ENCODE peak calls at places on chromosomes 6 and 20, in four cellular contexts. B is colonic mucosa; T is naive thymus-derived CD4-positive, alpha-beta T cell; O is tibial nerve. P is an unnamed sample.

GRCh38 chr20:574297-574942 is 30.8 kb upstream of the CSNK2A1 start:
- DNase-seq in B (no peak), T (no peak), O (no peak), P (no peak)

GRCh38 chr6:156862711-156863110 is 85.5 kb downstream of the ARID1B start:
- DNase-seq in B (no peak), T (no peak), O (no peak), P (no peak)

GRCh38 chr20:62027116-62027515 is 38.6 kb downstream of the TAF4 start:
- DNase-seq in B (no peak), T (no peak), O (no peak), P (no peak)

GRCh38 chr20:14986026-14986655 is 648.7 kb upstream of the FLRT3 start:
- DNase-seq in B (peak; percentile 90), T (no peak), O (no peak), P (no peak)

GRCh38 chr6:137926207-137926731 is 59.2 kb downstream of the TNFAIP3 start:
- DNase-seq in B (no peak), T (no peak), O (no peak), P (no peak)

GRCh38 chr6:105382918-105383317 is 20.0 kb downstream of the PREP start:
- DNase-seq in B (no peak), T (no peak), O (no peak), P (no peak)

GRCh38 chr6:72938104-72938503 is 287.2 kb downstream of the KHDC1L start:
- DNase-seq in B (no peak), T (no peak), O (no peak), P (no peak)

GRCh38 chr6:35080821-35081425 is 60.2 kb downstream of the TCP11 start:
- DNase-seq in B (no peak), T (no peak), O (no peak), P (no peak)

GRCh38 chr6:132812756-132813172 is 1.6 kb upstream of the RPS12 start:
- DNase-seq in B (no peak), T (no peak), O (no peak), P (no peak)

GRCh38 chr6:30820196-30820595 is 64.1 kb upstream of the DDR1 start:
- DNase-seq in B (peak; percentile 79), T (no peak), O (no peak), P (no peak)

DNA sequence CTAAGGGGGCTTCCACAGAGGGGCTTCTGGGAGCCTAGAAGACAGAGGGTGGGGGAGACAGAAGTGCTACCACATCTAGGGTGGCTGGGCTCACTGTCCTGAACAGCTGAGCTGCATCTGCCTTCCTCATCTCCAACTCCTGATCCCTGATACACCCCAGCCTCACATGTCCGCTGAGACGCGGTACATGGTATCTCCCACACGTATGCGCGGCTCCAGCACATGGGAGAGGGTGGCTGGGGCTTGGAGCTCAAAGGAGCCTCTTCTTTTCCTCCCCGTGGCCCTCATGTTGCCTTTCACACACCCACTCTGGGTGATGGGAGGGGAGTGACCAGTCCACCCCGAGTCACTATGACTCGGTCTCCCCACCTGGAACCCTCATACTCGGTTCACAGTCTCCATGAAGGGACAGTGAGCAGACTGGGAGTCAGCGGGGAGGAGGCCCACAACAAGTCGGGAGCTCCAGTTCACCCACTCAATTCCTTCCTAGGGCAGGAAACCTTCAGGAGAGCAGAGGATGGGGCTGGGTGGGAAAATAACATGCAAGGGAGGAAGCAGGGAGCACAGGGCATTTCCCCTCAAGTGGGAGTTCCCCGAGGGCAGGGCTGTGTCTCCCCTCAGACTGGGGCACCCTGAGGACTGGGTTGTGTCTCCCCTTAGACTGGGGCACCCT is 61.7 kb downstream of the MRPL14 start:
- DNase-seq in B (no peak), T (no peak), O (no peak), P (no peak)
- H3K4me1 ChIP-seq in B (no peaks in the 10 kb centered on the region), T (no peaks in the 10 kb centered on the region), O (peaks cover 47% of the 10 kb centered on the region), P (peaks cover 5% of the 10 kb centered on the region)

GRCh38 chr6:159683722-159684304 is 9.2 kb downstream of the SOD2 start:
- DNase-seq in B (no peak), T (no peak), O (no peak), P (no peak)
- H3K4me1 ChIP-seq in B (peaks cover 3% of the 10 kb centered on the region), T (no peaks in the 10 kb centered on the region), O (peaks cover 70% of the 10 kb centered on the region), P (no peaks in the 10 kb centered on the region)

GRCh38 chr20:17875981-17876385 is 92.6 kb downstream of the SNX5 start:
- DNase-seq in B (no peak), T (no peak), O (no peak), P (no peak)
- H3K4me1 ChIP-seq in B (peaks cover 24% of the 10 kb centered on the region), T (no peaks in the 10 kb centered on the region), O (peaks cover 32% of the 10 kb centered on the region), P (peaks cover 6% of the 10 kb centered on the region)

GRCh38 chr6:169723200-169723909 is 945 bp downstream of the PHF10 start:
- DNase-seq in B (peak; percentile 72), T (peak; percentile 86), O (peak; percentile 47), P (no peak)
- H3K4me1 ChIP-seq in B (no peaks in the 10 kb centered on the region), T (peaks cover 26% of the 10 kb centered on the region), O (peaks cover 50% of the 10 kb centered on the region), P (no peaks in the 10 kb centered on the region)

DNA sequence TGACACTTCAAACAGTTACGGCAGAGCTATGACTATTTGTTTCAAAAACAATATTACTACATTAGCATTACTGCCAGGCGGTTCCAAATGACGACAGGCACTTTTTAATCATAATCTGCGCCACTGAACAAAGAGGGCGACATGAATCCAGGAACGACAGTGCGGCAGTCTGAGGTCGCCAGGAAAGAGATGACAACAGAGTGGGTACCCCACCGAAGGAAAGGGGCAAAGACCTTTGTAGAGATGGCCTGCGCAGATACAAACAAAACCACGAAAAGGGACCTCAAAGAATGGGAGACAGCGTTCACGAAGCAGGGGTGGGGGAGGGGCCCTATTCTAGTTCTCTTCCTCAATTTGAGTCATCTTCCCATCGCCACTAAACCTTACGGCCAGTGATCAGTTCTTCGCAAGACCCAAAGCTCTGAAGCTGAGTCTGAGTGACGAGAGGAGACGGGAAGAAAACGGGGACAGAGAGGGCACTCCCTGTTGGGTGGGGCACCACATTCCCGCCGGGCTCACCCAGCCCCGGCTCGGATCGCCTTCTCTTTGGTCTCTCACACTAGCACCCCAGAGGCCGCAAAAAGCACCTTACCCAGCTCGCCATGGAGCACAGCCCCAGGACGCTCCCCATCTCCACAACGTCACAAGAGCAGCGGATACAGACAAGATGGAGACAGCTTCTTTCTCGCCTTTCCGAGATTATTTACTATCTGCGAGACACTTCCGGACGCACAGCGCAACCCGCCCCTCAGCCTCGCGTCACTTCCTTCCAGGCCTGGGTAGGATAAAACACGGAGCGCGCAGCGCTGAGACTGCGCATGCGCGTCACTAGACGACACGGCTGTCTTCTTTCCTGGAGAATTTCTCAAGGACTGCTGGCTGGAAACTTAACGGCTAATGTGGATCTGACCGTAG is at the start of gene SERINC1:
- DNase-seq in B (peak; percentile 96), T (peak; percentile 96), O (peak; percentile 90), P (peak; percentile 57)
- H3K4me1 ChIP-seq in B (no peaks in the 10 kb centered on the region), T (peaks cover 34% of the 10 kb centered on the region), O (peaks cover 48% of the 10 kb centered on the region), P (no peaks in the 10 kb centered on the region)

GRCh38 chr6:16511723-16512584 is 249.3 kb downstream of the ATXN1 start:
- DNase-seq in B (no peak), T (peak; percentile 44), O (no peak), P (no peak)

GRCh38 chr6:16510245-16510644 is 251.0 kb downstream of the ATXN1 start:
- DNase-seq in B (no peak), T (no peak), O (no peak), P (no peak)

GRCh38 chr6:16511048-16511660 is 250.1 kb downstream of the ATXN1 start:
- DNase-seq in B (no peak), T (no peak), O (no peak), P (no peak)

GRCh38 chr6:16505711-16506362 is 255.4 kb downstream of the ATXN1 start:
- DNase-seq in B (no peak), T (no peak), O (no peak), P (no peak)

GRCh38 chr6:16508959-16509358 is 252.3 kb downstream of the ATXN1 start:
- DNase-seq in B (no peak), T (no peak), O (no peak), P (no peak)
- H3K4me1 ChIP-seq in B (peaks cover 3% of the 10 kb centered on the region), T (peaks cover 30% of the 10 kb centered on the region), O (peaks cover 56% of the 10 kb centered on the region), P (peaks cover 2% of the 10 kb centered on the region)

GRCh38 chr6:16756660-16757270 is 4.5 kb downstream of the ATXN1 start:
- DNase-seq in B (no peak), T (no peak), O (no peak), P (no peak)
- H3K4me1 ChIP-seq in B (peaks cover 32% of the 10 kb centered on the region), T (peaks cover 13% of the 10 kb centered on the region), O (peaks cover 45% of the 10 kb centered on the region), P (peaks cover 1% of the 10 kb centered on the region)

DNA sequence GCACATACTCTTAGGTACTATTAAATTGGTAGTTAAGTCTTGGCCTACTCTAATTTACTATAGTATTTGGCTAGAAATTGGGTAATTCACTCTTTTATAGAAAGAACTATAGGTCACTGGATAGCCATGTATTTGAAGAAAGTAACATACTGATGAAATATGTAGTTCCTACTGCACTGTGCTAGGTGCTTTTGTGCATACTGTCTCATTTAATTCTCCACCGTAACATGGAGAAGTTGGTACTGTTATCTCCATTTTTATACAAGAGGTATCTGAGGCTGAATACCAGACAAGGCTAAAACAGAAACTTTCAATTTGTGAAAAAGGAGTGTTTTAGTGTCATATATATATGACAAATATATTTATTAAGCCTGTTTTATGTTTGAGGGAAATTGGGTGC is 29.8 kb downstream of the AFDN start:
- DNase-seq in B (no peak), T (no peak), O (no peak), P (no peak)
- H3K4me1 ChIP-seq in B (no peaks in the 10 kb centered on the region), T (no peaks in the 10 kb centered on the region), O (peaks cover 18% of the 10 kb centered on the region), P (peaks cover 4% of the 10 kb centered on the region)